ENCODE peak calls at places on chromosomes 12 and 14, in five cellular contexts. A is Peyer's patch, L is H9, K is tibial artery, G is PC-3. H is an unnamed sample.

GRCh38 chr12:109762071-109762672 is 48.5 kb downstream of the FAM222A start:
- DNase-seq in A (no peak), L (peak), K (peak), G (no peak), H (no peak)

GRCh38 chr14:64800000-64800399 is 79.7 kb downstream of the SPTB start:
- DNase-seq in A (no peak), L (peak), K (no peak), G (peak), H (no peak)

GRCh38 chr14:79852975-79853374 is 358.3 kb downstream of the DIO2 start:
- DNase-seq in A (no peak), L (no peak), K (no peak), G (no peak), H (no peak)

GRCh38 chr14:71703477-71703876 is 228.8 kb upstream of the RGS6 start:
- DNase-seq in A (no peak), L (no peak), K (no peak), G (no peak), H (no peak)

GRCh38 chr14:37150414-37150813 is 22.0 kb downstream of the SLC25A21 start:
- DNase-seq in A (no peak), L (no peak), K (no peak), G (peak), H (no peak)

GRCh38 chr12:6380141-6381121 is 3.5 kb upstream of the LTBR start:
- DNase-seq in A (no peak), L (peak), K (no peak), G (no peak), H (no peak)

GRCh38 chr14:75298187-75298985 is 19.8 kb downstream of the FOS start:
- DNase-seq in A (no peak), L (no peak), K (peak), G (no peak), H (no peak)

GRCh38 chr12:39846971-39847661 is 227.5 kb upstream of the ABCD2 start:
- DNase-seq in A (no peak), L (no peak), K (no peak), G (no peak), H (no peak)

GRCh38 chr12:113749433-113749815 is 216.7 kb downstream of the RBM19 start:
- DNase-seq in A (no peak), L (no peak), K (no peak), G (no peak), H (no peak)

GRCh38 chr12:83389237-83389996 is 702.7 kb downstream of the TMTC2 start:
- DNase-seq in A (no peak), L (peak), K (no peak), G (peak), H (no peak)

GRCh38 chr12:125399489-125399888 is 334.3 kb downstream of the AACS start:
- DNase-seq in A (no peak), L (no peak), K (no peak), G (no peak), H (no peak)

GRCh38 chr12:39451977-39452376 is 9.1 kb upstream of the KIF21A start:
- DNase-seq in A (no peak), L (no peak), K (no peak), G (no peak), H (no peak)

GRCh38 chr12:53118771-53119300 is 15.6 kb downstream of the SOAT2 start:
- DNase-seq in A (no peak), L (no peak), K (no peak), G (no peak), H (no peak)

GRCh38 chr12:5166976-5167375 is 123.3 kb downstream of the KCNA5 start:
- DNase-seq in A (no peak), L (no peak), K (no peak), G (peak), H (no peak)

GRCh38 chr12:20757-21156 is 45.8 kb upstream of the IQSEC3 start:
- DNase-seq in A (no peak), L (no peak), K (no peak), G (peak), H (no peak)

GRCh38 chr14:100294213-100294962 is 11.9 kb downstream of the SLC25A29 start:
- DNase-seq in A (no peak), L (no peak), K (peak), G (no peak), H (no peak)

GRCh38 chr12:17020765-17021164 is 414.8 kb upstream of the LMO3 start:
- DNase-seq in A (no peak), L (no peak), K (no peak), G (no peak), H (no peak)

GRCh38 chr14:73287071-73287470 is 49.8 kb downstream of the PAPLN start:
- DNase-seq in A (no peak), L (no peak), K (no peak), G (no peak), H (no peak)

GRCh38 chr12:29889737-29890136 is 106.0 kb upstream of the TMTC1 start:
- DNase-seq in A (no peak), L (peak), K (peak), G (peak), H (no peak)

GRCh38 chr12:41497362-41497761 is 309.2 kb downstream of the PDZRN4 start:
- DNase-seq in A (no peak), L (no peak), K (no peak), G (no peak), H (no peak)

GRCh38 chr14:29037428-29037827 is 270.8 kb downstream of the FOXG1 start:
- DNase-seq in A (no peak), L (no peak), K (no peak), G (no peak), H (no peak)

GRCh38 chr14:29039171-29039570 is 272.6 kb downstream of the FOXG1 start:
- DNase-seq in A (no peak), L (no peak), K (no peak), G (peak), H (no peak)

GRCh38 chr14:29030121-29030520 is 263.5 kb downstream of the FOXG1 start:
- DNase-seq in A (no peak), L (no peak), K (no peak), G (no peak), H (no peak)

GRCh38 chr14:29030970-29031369 is 264.4 kb downstream of the FOXG1 start:
- DNase-seq in A (no peak), L (no peak), K (no peak), G (no peak), H (no peak)

GRCh38 chr14:29035129-29035528 is 268.5 kb downstream of the FOXG1 start:
- DNase-seq in A (no peak), L (no peak), K (no peak), G (no peak), H (no peak)
- H3K27ac ChIP-seq in A (no peak), L (no peak), K (no peak), G (no peak), H (no peak)

DNA sequence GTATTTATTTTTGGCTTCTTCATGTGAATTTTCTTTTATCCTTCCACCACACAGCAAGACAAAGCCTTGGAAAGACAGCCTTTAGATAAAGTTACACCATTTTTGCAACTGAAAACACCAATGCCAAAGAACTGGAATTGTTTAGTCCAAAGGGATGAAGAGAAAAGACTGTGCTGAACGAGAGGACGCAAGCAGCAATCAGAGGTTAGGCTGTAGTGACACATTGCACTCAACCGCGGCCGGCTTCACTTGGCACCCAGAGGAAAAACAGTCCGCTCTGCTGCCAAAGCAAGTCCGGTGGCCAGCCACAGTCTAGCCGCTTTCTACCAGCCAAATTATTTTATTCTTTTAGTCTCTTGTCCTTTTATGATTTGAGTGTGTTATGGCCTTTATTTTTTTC is 49.1 kb upstream of the KCNJ8 start:
- DNase-seq in A (no peak), L (no peak), K (peak), G (no peak), H (no peak)
- H3K27ac ChIP-seq in A (no peak), L (no peak), K (peak), G (no peak), H (no peak)

DNA sequence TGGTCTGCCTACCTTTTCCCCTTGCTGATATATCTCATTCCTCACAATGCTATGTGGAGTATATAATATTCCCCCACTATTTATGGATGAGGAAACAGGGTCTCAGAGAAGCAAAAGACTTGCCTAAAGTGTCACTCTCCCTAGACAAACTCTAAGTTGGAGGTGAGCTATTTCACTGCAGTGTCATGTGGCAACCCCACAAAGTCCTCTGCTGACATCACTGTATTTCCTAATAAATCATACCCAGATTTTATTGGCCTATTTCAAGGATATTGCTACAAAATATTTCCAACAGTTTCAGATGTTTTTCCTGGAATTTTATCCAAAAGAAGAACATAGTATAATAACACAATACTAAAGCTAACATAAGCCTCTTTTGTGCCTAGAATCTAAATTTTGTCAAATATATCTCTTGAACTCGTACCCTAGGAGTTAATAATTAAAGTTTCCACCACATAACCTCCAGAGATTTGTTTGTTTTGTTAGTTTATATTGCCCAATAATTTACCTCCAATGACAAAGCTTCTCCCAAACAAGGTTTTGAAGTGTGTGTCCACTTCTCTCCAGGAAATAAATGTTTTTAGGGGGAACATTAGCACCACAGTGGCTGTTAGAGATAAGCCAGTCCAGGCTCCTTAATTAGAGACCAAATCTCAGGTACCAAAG is 215.1 kb downstream of the ASCL1 start:
- DNase-seq in A (no peak), L (no peak), K (no peak), G (no peak), H (no peak)
- H3K27ac ChIP-seq in A (no peak), L (no peak), K (no peak), G (no peak), H (no peak)

GRCh38 chr14:55411426-55412389 is at the start of gene ATG14:
- DNase-seq in A (peak), L (peak), K (peak), G (peak), H (peak)
- H3K27ac ChIP-seq in A (peak), L (no peak), K (peak), G (peak), H (peak)

GRCh38 chr14:76828339-76829015 is 2.3 kb downstream of the LRRC74A start:
- DNase-seq in A (no peak), L (no peak), K (no peak), G (no peak), H (no peak)
- H3K27ac ChIP-seq in A (no peak), L (no peak), K (peak), G (no peak), H (no peak)

GRCh38 chr12:2212537-2212936 is 159.8 kb downstream of the CACNA1C start:
- DNase-seq in A (no peak), L (no peak), K (no peak), G (peak), H (no peak)
- H3K27ac ChIP-seq in A (peak), L (no peak), K (no peak), G (no peak), H (no peak)

GRCh38 chr12:12885060-12885792 is 6.1 kb upstream of the GPRC5A start:
- DNase-seq in A (no peak), L (peak), K (no peak), G (no peak), H (no peak)
- H3K27ac ChIP-seq in A (no peak), L (no peak), K (no peak), G (peak), H (no peak)

GRCh38 chr12:12468575-12468974 is 94.1 kb downstream of the DUSP16 start:
- DNase-seq in A (no peak), L (no peak), K (no peak), G (no peak), H (no peak)
- H3K27ac ChIP-seq in A (no peak), L (no peak), K (no peak), G (peak), H (peak)

GRCh38 chr12:9784816-9785215 is 24.1 kb upstream of the CD69 start:
- DNase-seq in A (no peak), L (no peak), K (no peak), G (no peak), H (no peak)
- H3K27ac ChIP-seq in A (no peak), L (no peak), K (no peak), G (no peak), H (no peak)

DNA sequence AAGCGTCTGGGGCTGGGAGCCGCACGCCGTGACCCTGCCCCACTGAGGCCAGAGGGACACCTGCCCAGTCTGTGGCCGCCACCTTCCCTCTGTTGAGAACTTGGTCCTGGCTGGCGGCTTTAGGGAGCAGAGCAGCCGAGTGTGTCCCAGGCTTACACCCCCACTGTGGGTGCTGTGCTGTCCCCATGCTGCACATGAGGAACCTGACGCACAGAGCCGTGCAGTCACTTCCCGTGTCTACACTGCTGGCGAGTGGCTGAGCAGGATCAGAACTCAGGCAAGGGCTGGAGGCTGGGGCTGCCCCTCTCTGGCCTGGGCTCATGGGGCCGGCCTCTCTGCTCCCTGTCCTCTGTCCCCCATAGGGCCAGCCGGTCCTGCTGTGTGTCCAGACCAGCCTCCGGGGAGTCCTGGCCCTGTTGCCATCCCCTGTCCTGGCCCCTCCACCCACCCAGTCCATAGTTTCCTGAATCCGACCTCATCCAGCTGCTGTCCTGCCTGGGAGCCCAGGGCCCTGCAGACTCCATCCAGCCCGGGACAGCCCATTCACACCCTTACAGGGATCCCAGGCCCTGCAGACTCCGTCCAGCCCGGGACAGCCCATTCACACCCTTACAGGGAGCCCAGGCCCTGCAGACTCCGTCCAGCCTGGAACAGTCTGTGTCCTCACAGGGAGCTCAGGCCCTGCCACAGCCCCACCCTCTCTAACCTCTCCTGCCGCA is 10.3 kb downstream of the FBRSL1 start:
- DNase-seq in A (no peak), L (no peak), K (no peak), G (no peak), H (no peak)
- H3K27ac ChIP-seq in A (no peak), L (no peak), K (no peak), G (no peak), H (no peak)